ENCODE peak calls at places on chromosomes 6 and 20, in seven cellular contexts. O is prostate gland, F is HCT116, R is stomach, N is tibial artery, Z is GM12878, X is breast epithelium. Q is an unnamed sample. For H3K4me1, the result is how much of the 10 kb centered on the place peaks cover.

GRCh38 chr20:55232647-55233046 is 757.3 kb downstream of the DOK5 start:
- DNase-seq in X (no peak), F (no peak), O (no peak), N (no peak), Z (no peak), R (no peak), Q (peak)

GRCh38 chr20:52193886-52194545 is 2.4 kb upstream of the ZFP64 start:
- DNase-seq in O (peak), F (no peak), R (no peak), Z (no peak), X (no peak), N (no peak), Q (no peak)

GRCh38 chr6:134589512-134589911 is 271.6 kb upstream of the SGK1 start:
- DNase-seq in O (no peak), R (no peak), N (no peak), X (no peak), Z (no peak), F (no peak), Q (peak)

GRCh38 chr6:163554663-163555062 is 140.1 kb downstream of the QKI start:
- DNase-seq in R (peak), X (no peak), Z (no peak), F (no peak), N (peak), O (no peak), Q (peak)

GRCh38 chr6:34546551-34547321 is 9.4 kb downstream of the SPDEF start:
- DNase-seq in X (peak), N (peak), R (peak), Z (no peak), F (no peak), O (peak), Q (no peak)

GRCh38 chr6:3608159-3608558 is 143.4 kb downstream of the PXDC1 start:
- DNase-seq in R (no peak), F (no peak), O (no peak), N (no peak), X (no peak), Z (no peak), Q (no peak)

GRCh38 chr6:15876406-15876805 is 213.6 kb upstream of the DTNBP1 start:
- DNase-seq in Z (peak), O (no peak), X (no peak), F (no peak), R (no peak), N (no peak), Q (peak)

GRCh38 chr20:3470208-3470626 is 601 bp upstream of the ATRN start:
- DNase-seq in Z (no peak), X (peak), R (no peak), F (no peak), N (no peak), O (no peak), Q (no peak)

GRCh38 chr6:134312038-134312660 is 5.8 kb downstream of the SGK1 start:
- DNase-seq in X (no peak), N (no peak), Z (no peak), R (no peak), O (no peak), F (no peak), Q (no peak)

GRCh38 chr6:45591306-45591705 is 213.6 kb upstream of the SUPT3H start:
- DNase-seq in X (no peak), R (no peak), Z (no peak), O (no peak), N (no peak), F (no peak), Q (peak)

GRCh38 chr6:11460001-11460668 is 77.4 kb upstream of the TMEM170B start:
- DNase-seq in R (no peak), O (no peak), Z (peak), F (no peak), N (no peak), X (no peak), Q (no peak)

GRCh38 chr20:1122388-1123315 is 4.2 kb downstream of the PSMF1 start:
- DNase-seq in N (peak), X (peak), Z (no peak), R (peak), F (no peak), O (peak), Q (no peak)

GRCh38 chr6:139271056-139271455 is 20.7 kb downstream of the TXLNB start:
- DNase-seq in R (no peak), O (no peak), Z (no peak), X (no peak), F (no peak), N (no peak), Q (peak)

GRCh38 chr20:50774515-50774914 is 20.3 kb upstream of the BCAS4 start:
- DNase-seq in F (no peak), O (no peak), R (no peak), N (no peak), Z (no peak), X (no peak), Q (no peak)

GRCh38 chr6:45619994-45620471 is 242.3 kb upstream of the SUPT3H start:
- DNase-seq in R (no peak), X (no peak), O (no peak), N (no peak), F (no peak), Z (no peak), Q (no peak)

GRCh38 chr20:63177134-63177784 is 38.7 kb downstream of the YTHDF1 start:
- DNase-seq in N (no peak), X (no peak), R (no peak), Z (no peak), O (no peak), F (no peak), Q (no peak)

GRCh38 chr20:17895641-17896246 is 72.8 kb downstream of the SNX5 start:
- DNase-seq in R (no peak), N (peak), Z (peak), X (peak), O (no peak), F (no peak), Q (no peak)

GRCh38 chr6:15953152-15953880 is 175.6 kb upstream of the MYLIP start:
- DNase-seq in O (no peak), R (no peak), N (no peak), X (no peak), F (no peak), Z (no peak), Q (no peak)

GRCh38 chr6:12137480-12137879 is 125.4 kb downstream of the HIVEP1 start:
- DNase-seq in Z (no peak), O (peak), R (peak), F (no peak), X (no peak), N (peak), Q (no peak)

GRCh38 chr6:97405818-97406409 is 122.9 kb upstream of the MMS22L start:
- DNase-seq in O (no peak), X (no peak), F (no peak), R (no peak), Z (no peak), N (no peak), Q (no peak)

GRCh38 chr6:7762758-7763157 is 36.9 kb downstream of the BMP6 start:
- DNase-seq in X (no peak), N (no peak), R (no peak), Z (no peak), O (no peak), F (no peak), Q (no peak)

GRCh38 chr20:8423482-8423881 is 291.4 kb downstream of the PLCB1 start:
- DNase-seq in X (no peak), R (no peak), Z (no peak), N (no peak), O (no peak), F (no peak), Q (no peak)

GRCh38 chr6:22028403-22028802 is 268.4 kb downstream of the PRL start:
- DNase-seq in O (no peak), Z (no peak), F (no peak), R (no peak), N (no peak), X (no peak), Q (no peak)
- H3K4me1 ChIP-seq in O (under half), Z (under half), F (under half), R (under half), N (under half), X (under half), Q (under half)

GRCh38 chr6:99613398-99613704 is 6.7 kb downstream of the PRDM13 start:
- DNase-seq in F (no peak), X (no peak), Z (no peak), R (no peak), O (no peak), N (no peak), Q (no peak)
- TF ChIP-seq CTCF in F (no peak), X (peak), Z (peak), R (no peak), O (peak), N (no peak), Q (peak)

DNA sequence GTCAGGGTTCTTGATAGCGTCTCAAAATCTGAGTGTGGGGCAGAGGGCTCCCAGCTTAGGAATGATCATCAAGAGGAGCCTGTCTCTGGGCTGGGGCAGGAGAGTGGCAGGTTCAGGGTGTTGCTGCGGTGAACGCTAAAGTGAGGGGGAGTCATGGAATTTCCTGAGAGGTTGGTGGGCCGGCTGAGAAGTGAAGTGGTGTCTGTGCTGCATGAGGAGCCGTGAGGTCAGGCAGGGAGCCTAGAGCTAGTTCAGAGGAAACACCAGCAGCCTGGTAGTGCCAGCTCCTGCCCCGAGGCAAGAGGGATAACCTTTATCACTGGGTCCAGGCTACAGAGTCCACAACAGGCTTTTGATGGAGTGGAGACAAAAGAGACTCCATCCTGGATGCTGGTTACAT is 225.1 kb upstream of the CST7 start:
- DNase-seq in N (no peak), Z (no peak), X (no peak), R (no peak), F (no peak), O (no peak), Q (no peak)
- H3K4me1 ChIP-seq in N (under half), Z (under half), X (under half), R (under half), F (under half), O (under half), Q (under half)

GRCh38 chr20:15807271-15807670 is 766.0 kb downstream of the KIF16B start:
- DNase-seq in F (no peak), R (no peak), N (no peak), Z (no peak), O (no peak), X (no peak), Q (no peak)
- TF ChIP-seq CTCF in F (no peak), R (no peak), N (no peak), Z (no peak), O (no peak), X (no peak), Q (no peak)

DNA sequence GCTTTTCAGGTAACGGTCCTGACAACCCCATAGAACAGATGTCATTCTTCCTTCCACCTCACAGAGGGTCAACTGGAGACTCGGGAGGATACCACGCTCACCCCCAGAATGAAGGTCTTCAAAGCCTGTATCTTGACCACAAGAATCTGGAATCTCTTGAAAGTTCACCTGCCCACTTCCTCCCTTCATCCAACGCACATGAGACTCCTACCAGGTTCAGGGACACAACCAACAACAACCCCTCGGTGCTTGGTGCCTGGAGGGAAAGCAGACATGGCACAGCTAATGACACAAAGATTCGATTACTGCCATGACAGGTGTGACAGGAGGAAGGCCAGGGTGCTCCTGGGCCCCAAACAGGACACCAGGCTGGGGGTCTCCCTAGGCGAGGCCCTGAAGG is 8.2 kb downstream of the PMEPA1 start:
- DNase-seq in F (no peak), Z (no peak), X (no peak), N (no peak), O (no peak), R (no peak), Q (no peak)
- H3K4me1 ChIP-seq in F (under half), Z (under half), X (under half), N (half or more), O (under half), R (under half), Q (under half)

DNA sequence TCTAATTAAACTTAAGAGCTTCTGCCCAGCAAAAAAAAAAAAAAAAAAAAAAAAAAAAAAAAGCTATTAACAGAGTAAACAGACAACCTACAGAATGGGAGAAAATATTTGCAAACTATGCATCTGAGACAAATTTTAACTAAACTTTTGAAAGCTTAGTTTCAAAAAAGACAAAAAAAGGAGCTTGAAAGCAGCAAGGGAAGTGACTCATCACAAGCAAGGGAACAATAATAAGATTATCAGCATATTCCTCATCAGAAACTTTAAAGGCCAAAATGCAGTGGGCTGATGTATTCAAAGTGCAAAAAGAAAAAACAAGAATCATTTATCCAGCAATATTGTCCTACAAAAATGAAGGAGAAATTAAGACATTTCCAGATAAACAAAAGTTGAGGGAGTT is 158.6 kb downstream of the RNF144B start:
- DNase-seq in R (no peak), N (no peak), Z (no peak), X (no peak), O (no peak), F (no peak), Q (no peak)
- TF ChIP-seq CTCF in R (no peak), N (no peak), Z (no peak), X (no peak), O (no peak), F (no peak), Q (no peak)

Q was measured in foreskin keratinocyte.